ENCODE peak calls at places on chromosomes 11 and 22, in nine cellular contexts. A is NCI-H1417; K is activated CD4-positive, alpha-beta T cell treated with anti-CD3 and anti-CD28 coated beads for 24 hours; U is endothelial cell; O is RPMI7951; H is AG10803; X is NCI-H774; E is iPS-NIHi11; D is hypothalamus. R is an unnamed sample.

GRCh38 chr11:1916132-1916985 is 3.1 kb upstream of the TNNT3 start:
- DNase-seq in A (no peak), K (no peak), U (no peak), O (no peak), H (no peak), X (no peak), E (no peak), D (no peak), R (peak)

GRCh38 chr22:39175127-39176066 is 22.9 kb upstream of the CBX7 start:
- DNase-seq in A (no peak), K (no peak), U (peak), O (peak), H (no peak), X (no peak), E (no peak), D (no peak), R (no peak)

GRCh38 chr22:29427176-29427760 is 11.1 kb upstream of the RFPL1 start:
- DNase-seq in A (no peak), K (no peak), U (no peak), O (no peak), H (no peak), X (no peak), E (no peak), D (no peak), R (no peak)

GRCh38 chr11:102831709-102832492 is 11.5 kb downstream of the MMP3 start:
- DNase-seq in A (no peak), K (no peak), U (no peak), O (no peak), H (peak), X (no peak), E (no peak), D (no peak), R (no peak)

GRCh38 chr11:85748455-85748891 is 62.5 kb downstream of the SYTL2 start:
- DNase-seq in A (no peak), K (no peak), U (no peak), O (no peak), H (peak), X (no peak), E (no peak), D (no peak), R (no peak)

GRCh38 chr11:35893796-35894475 is 49.9 kb upstream of the LDLRAD3 start:
- DNase-seq in A (no peak), K (no peak), U (no peak), O (peak), H (peak), X (no peak), E (no peak), D (no peak), R (no peak)

GRCh38 chr11:43845816-43846215 is 34.8 kb upstream of the ALKBH3 start:
- DNase-seq in A (no peak), K (no peak), U (no peak), O (peak), H (peak), X (no peak), E (no peak), D (no peak), R (no peak)

GRCh38 chr22:38205261-38206128 is 3.7 kb downstream of the MAFF start:
- DNase-seq in A (no peak), K (no peak), U (no peak), O (no peak), H (peak), X (no peak), E (no peak), D (no peak), R (peak)

GRCh38 chr11:47270331-47271271 is 668 bp downstream of the MADD start:
- DNase-seq in A (peak), K (no peak), U (peak), O (peak), H (peak), X (no peak), E (peak), D (peak), R (no peak)

GRCh38 chr11:94934362-94934761 is 39.0 kb downstream of the CWC15 start:
- DNase-seq in A (peak), K (no peak), U (peak), O (peak), H (peak), X (no peak), E (peak), D (no peak), R (no peak)

GRCh38 chr11:10878408-10879214 is 20.8 kb upstream of the ZBED5 start:
- DNase-seq in A (peak), K (no peak), U (no peak), O (peak), H (peak), X (peak), E (peak), D (no peak), R (no peak)

GRCh38 chr11:27443746-27444465 is 28.7 kb downstream of the LGR4 start:
- DNase-seq in A (peak), K (no peak), U (no peak), O (peak), H (no peak), X (peak), E (peak), D (peak), R (no peak)

GRCh38 chr22:19178065-19178658 is 374 bp downstream of the SLC25A1 start:
- DNase-seq in A (peak), K (no peak), U (peak), O (peak), H (no peak), X (peak), E (peak), D (no peak), R (peak)

GRCh38 chr11:112016088-112016764 is 9.0 kb upstream of the DLAT start:
- DNase-seq in A (no peak), K (no peak), U (no peak), O (no peak), H (peak), X (no peak), E (no peak), D (no peak), R (no peak)

GRCh38 chr11:123525511-123525918 is 95.4 kb downstream of the GRAMD1B start:
- DNase-seq in A (no peak), K (no peak), U (no peak), O (no peak), H (peak), X (no peak), E (peak), D (peak), R (no peak)

GRCh38 chr11:1333091-1333772 is 23.8 kb upstream of the TOLLIP start:
- DNase-seq in A (no peak), K (no peak), U (no peak), O (no peak), H (no peak), X (no peak), E (no peak), D (no peak), R (no peak)

GRCh38 chr11:75328426-75329277 is 22.8 kb downstream of the ARRB1 start:
- DNase-seq in A (peak), K (no peak), U (peak), O (peak), H (peak), X (peak), E (peak), D (peak), R (peak)

GRCh38 chr22:37930270-37930951 is 23.0 kb downstream of the C22orf23 start:
- DNase-seq in A (no peak), K (no peak), U (no peak), O (peak), H (peak), X (no peak), E (peak), D (peak), R (no peak)

GRCh38 chr22:28395920-28396447 is 283.7 kb downstream of the TTC28 start:
- DNase-seq in A (no peak), K (no peak), U (no peak), O (peak), H (peak), X (no peak), E (no peak), D (no peak), R (no peak)

GRCh38 chr22:30422481-30423295 is 2.9 kb upstream of the MTFP1 start:
- DNase-seq in A (peak), K (peak), U (no peak), O (peak), H (peak), X (no peak), E (peak), D (peak), R (peak)

GRCh38 chr11:46639197-46639839 is 22.0 kb downstream of the ATG13 start:
- DNase-seq in A (peak), K (no peak), U (no peak), O (peak), H (no peak), X (no peak), E (no peak), D (no peak), R (no peak)

GRCh38 chr22:26339755-26340154 is 89.3 kb upstream of the ASPHD2 start:
- DNase-seq in A (no peak), K (no peak), U (no peak), O (peak), H (no peak), X (no peak), E (no peak), D (no peak), R (no peak)

GRCh38 chr22:23218053-23218866 is 38.0 kb downstream of the BCR start:
- DNase-seq in A (no peak), K (no peak), U (no peak), O (no peak), H (no peak), X (no peak), E (no peak), D (no peak), R (no peak)

GRCh38 chr11:36711104-36711825 is 113.2 kb upstream of the RAG2 start:
- DNase-seq in A (peak), K (no peak), U (no peak), O (no peak), H (no peak), X (no peak), E (peak), D (no peak), R (no peak)

GRCh38 chr22:38866399-38867123 is 5.5 kb downstream of the CBX6 start:
- DNase-seq in A (no peak), K (no peak), U (peak), O (no peak), H (no peak), X (no peak), E (no peak), D (no peak), R (no peak)

GRCh38 chr11:129881570-129882170 is 13.7 kb downstream of the NFRKB start:
- DNase-seq in A (peak), K (peak), U (peak), O (peak), H (peak), X (no peak), E (peak), D (no peak), R (no peak)

GRCh38 chr22:38504731-38505594 is 1.1 kb downstream of the DDX17 start:
- DNase-seq in A (peak), K (peak), U (peak), O (peak), H (peak), X (no peak), E (no peak), D (no peak), R (peak)

GRCh38 chr11:86802601-86803051 is 2.3 kb downstream of the PRSS23 start:
- DNase-seq in A (peak), K (no peak), U (peak), O (peak), H (peak), X (no peak), E (peak), D (no peak), R (no peak)

GRCh38 chr11:56988614-56989013 is at the start of gene OR5AK2:
- DNase-seq in A (no peak), K (no peak), U (no peak), O (no peak), H (no peak), X (no peak), E (no peak), D (no peak), R (no peak)

GRCh38 chr22:31635638-31636306 is 26.2 kb downstream of the PISD start:
- DNase-seq in A (peak), K (no peak), U (no peak), O (no peak), H (no peak), X (no peak), E (peak), D (no peak), R (no peak)

GRCh38 chr11:34792814-34793241 is 123.4 kb downstream of the APIP start:
- DNase-seq in A (peak), K (no peak), U (no peak), O (peak), H (peak), X (no peak), E (no peak), D (peak), R (no peak)

GRCh38 chr11:86245369-86246292 is 1.1 kb downstream of the EED start:
- DNase-seq in A (peak), K (peak), U (peak), O (peak), H (no peak), X (no peak), E (peak), D (no peak), R (no peak)

GRCh38 chr11:27212248-27212780 is 150.7 kb downstream of the CCDC34 start:
- DNase-seq in A (no peak), K (no peak), U (no peak), O (no peak), H (no peak), X (no peak), E (no peak), D (no peak), R (no peak)

GRCh38 chr11:132576706-132577105 is 955.6 kb downstream of the OPCML start:
- DNase-seq in A (no peak), K (no peak), U (no peak), O (peak), H (peak), X (no peak), E (peak), D (no peak), R (no peak)

GRCh38 chr11:61049066-61049382 is 53.3 kb upstream of the CD5 start:
- DNase-seq in A (no peak), K (no peak), U (no peak), O (no peak), H (no peak), X (no peak), E (no peak), D (no peak), R (no peak)